ENCODE peak calls at places on chromosome X, in six cellular contexts. V, R, Q, U, I and P are unnamed samples.
A peak's percentile ranks its signal among the peaks of the same experiment; 100 is the strongest.

GRCh38 chrX:115533485-115533884 is 27.5 kb upstream of the PLS3 start:
- DNase-seq in V (no peak), R (no peak), Q (no peak), U (no peak), I (no peak), P (no peak)

GRCh38 chrX:128975716-128976115 is 547.6 kb downstream of the SMARCA1 start:
- DNase-seq in V (peak; percentile 61), R (peak; percentile 38), Q (no peak), U (peak; percentile 60), I (peak; percentile 52), P (no peak)

GRCh38 chrX:135432453-135432852 is 10.7 kb downstream of the SMIM10L2A start:
- DNase-seq in V (no peak), R (no peak), Q (peak; percentile 74), U (peak; percentile 46), I (no peak), P (no peak)

GRCh38 chrX:5788930-5789329 is 439.7 kb downstream of the NLGN4X start:
- DNase-seq in V (no peak), R (no peak), Q (no peak), U (no peak), I (no peak), P (no peak)

GRCh38 chrX:76454456-76454927 is 27.0 kb downstream of the MAGEE1 start:
- DNase-seq in V (peak; percentile 69), R (peak; percentile 5), Q (no peak), U (peak; percentile 3), I (peak; percentile 2), P (no peak)

GRCh38 chrX:9829308-9830267 is 43.4 kb downstream of the SHROOM2 start:
- DNase-seq in V (no peak), R (peak; percentile 50), Q (no peak), U (no peak), I (no peak), P (no peak)

GRCh38 chrX:113892401-113892800 is 691.5 kb upstream of the HTR2C start:
- DNase-seq in V (no peak), R (no peak), Q (no peak), U (no peak), I (no peak), P (no peak)

GRCh38 chrX:109714340-109714958 is 18.6 kb downstream of the ACSL4 start:
- DNase-seq in V (no peak), R (no peak), Q (no peak), U (no peak), I (no peak), P (no peak)

GRCh38 chrX:153777261-153778090 is 3.4 kb upstream of the SRPK3 start:
- DNase-seq in V (no peak), R (no peak), Q (no peak), U (peak; percentile 62), I (no peak), P (no peak)

GRCh38 chrX:16839852-16840460 is 30.2 kb downstream of the RBBP7 start:
- DNase-seq in V (peak; percentile 80), R (no peak), Q (no peak), U (peak; percentile 39), I (no peak), P (no peak)

GRCh38 chrX:103276581-103277002 is at the start of gene TCEAL5:
- DNase-seq in V (no peak), R (no peak), Q (no peak), U (peak; percentile 47), I (no peak), P (no peak)

GRCh38 chrX:110373310-110373709 is 14.7 kb downstream of the RTL9 start:
- DNase-seq in V (no peak), R (no peak), Q (no peak), U (no peak), I (no peak), P (no peak)

GRCh38 chrX:140709421-140709846 is at the start of gene LINC00632:
- DNase-seq in V (peak; percentile 69), R (no peak), Q (no peak), U (peak; percentile 20), I (no peak), P (no peak)

GRCh38 chrX:103441878-103442535 is 65.7 kb downstream of the BEX3 start:
- DNase-seq in V (no peak), R (no peak), Q (no peak), U (no peak), I (no peak), P (no peak)

GRCh38 chrX:154855256-154855655 is 20.8 kb upstream of the SMIM9 start:
- DNase-seq in V (peak; percentile 79), R (no peak), Q (no peak), U (no peak), I (no peak), P (no peak)

GRCh38 chrX:101229155-101229554 is 9.6 kb downstream of the DRP2 start:
- DNase-seq in V (no peak), R (no peak), Q (no peak), U (no peak), I (no peak), P (no peak)

GRCh38 chrX:11890843-11891514 is 132.9 kb downstream of the MSL3 start:
- DNase-seq in V (no peak), R (no peak), Q (peak; percentile 79), U (no peak), I (no peak), P (no peak)

GRCh38 chrX:47877327-47877726 is 40.6 kb downstream of the ZNF81 start:
- DNase-seq in V (no peak), R (no peak), Q (no peak), U (no peak), I (no peak), P (no peak)

GRCh38 chrX:7074135-7074907 is 73.2 kb upstream of the STS start:
- DNase-seq in V (no peak), R (no peak), Q (no peak), U (no peak), I (no peak), P (no peak)

GRCh38 chrX:71198066-71198465 is 25.0 kb upstream of the GJB1 start:
- DNase-seq in V (no peak), R (no peak), Q (no peak), U (no peak), I (no peak), P (no peak)

GRCh38 chrX:47198026-47198686 is 4.5 kb downstream of the UBA1 start:
- DNase-seq in V (peak; percentile 97), R (no peak), Q (no peak), U (peak; percentile 61), I (no peak), P (no peak)

GRCh38 chrX:96314974-96315373 is 369.7 kb upstream of the DIAPH2 start:
- DNase-seq in V (no peak), R (peak; percentile 1), Q (no peak), U (no peak), I (no peak), P (no peak)

GRCh38 chrX:148871422-148872152 is 371.2 kb downstream of the AFF2 start:
- DNase-seq in V (no peak), R (no peak), Q (no peak), U (no peak), I (no peak), P (no peak)

GRCh38 chrX:113759422-113759821 is 824.5 kb upstream of the HTR2C start:
- DNase-seq in V (no peak), R (no peak), Q (no peak), U (no peak), I (no peak), P (no peak)

GRCh38 chrX:55033429-55033828 is 2.7 kb upstream of the ALAS2 start:
- DNase-seq in V (no peak), R (peak; percentile 16), Q (no peak), U (no peak), I (no peak), P (no peak)

GRCh38 chrX:56798866-56799864 is 70.1 kb downstream of the NBDY start:
- DNase-seq in V (peak; percentile 53), R (no peak), Q (peak; percentile 63), U (peak; percentile 12), I (no peak), P (no peak)

GRCh38 chrX:2385224-2385623 is 115.6 kb downstream of the DHRSX start:
- DNase-seq in V (peak; percentile 64), R (no peak), Q (peak; percentile 2), U (no peak), I (no peak), P (no peak)

GRCh38 chrX:131752493-131753198 is 208.8 kb downstream of the OR13H1 start:
- DNase-seq in V (no peak), R (no peak), Q (peak; percentile 86), U (no peak), I (no peak), P (no peak)

GRCh38 chrX:48573690-48574269 is 504 bp upstream of the RBM3 start:
- DNase-seq in V (no peak), R (no peak), Q (peak; percentile 88), U (no peak), I (peak; percentile 62), P (peak; percentile 56)

GRCh38 chrX:2351321-2351720 is 149.5 kb downstream of the DHRSX start:
- DNase-seq in V (no peak), R (no peak), Q (no peak), U (no peak), I (no peak), P (no peak)

GRCh38 chrX:77668391-77669237 is 117.4 kb downstream of the ATRX start:
- DNase-seq in V (no peak), R (peak; percentile 15), Q (no peak), U (no peak), I (no peak), P (peak; percentile 47)

GRCh38 chrX:31500920-31501319 is 429.1 kb upstream of the FTHL17 start:
- DNase-seq in V (peak; percentile 26), R (no peak), Q (no peak), U (no peak), I (no peak), P (no peak)

GRCh38 chrX:155263854-155264628 is at the start of gene RAB39B:
- DNase-seq in V (peak; percentile 87), R (peak; percentile 52), Q (peak; percentile 87), U (peak; percentile 68), I (peak; percentile 73), P (no peak)